ENCODE peak calls at places on chromosome 19, in six cellular contexts. B, O, W, Q, J and T are unnamed samples.
A peak's percentile ranks its signal among the peaks of the same experiment; 100 is the strongest.

GRCh38 chr19:42207767-42208259 is 9.7 kb downstream of the DEDD2 start:
- DNase-seq in B (no peak), O (no peak), W (no peak), Q (no peak), J (no peak), T (peak; percentile 80)

GRCh38 chr19:3224346-3225325 is at the start of gene CELF5:
- DNase-seq in B (peak; percentile 54), O (peak; percentile 81), W (peak; percentile 46), Q (no peak), J (no peak), T (peak; percentile 11)

GRCh38 chr19:6811906-6812305 is 39.4 kb downstream of the VAV1 start:
- DNase-seq in B (no peak), O (no peak), W (peak; percentile 67), Q (no peak), J (no peak), T (peak; percentile 75)

GRCh38 chr19:8322638-8322997 is 1.3 kb downstream of the RPS28 start:
- DNase-seq in B (no peak), O (no peak), W (no peak), Q (no peak), J (no peak), T (no peak)

GRCh38 chr19:29773141-29773540 is 38.6 kb upstream of the CCNE1 start:
- DNase-seq in B (no peak), O (no peak), W (no peak), Q (no peak), J (no peak), T (no peak)

GRCh38 chr19:47511128-47511517 is 3.7 kb downstream of the NAPA start:
- DNase-seq in B (peak; percentile 52), O (no peak), W (peak; percentile 85), Q (no peak), J (no peak), T (no peak)

GRCh38 chr19:41995959-41996797 is 2.1 kb upstream of the ATP1A3 start:
- DNase-seq in B (no peak), O (no peak), W (peak; percentile 28), Q (no peak), J (no peak), T (no peak)

GRCh38 chr19:14871619-14872230 is 14.2 kb downstream of the OR7A17 start:
- DNase-seq in B (no peak), O (no peak), W (no peak), Q (no peak), J (no peak), T (peak; percentile 50)

GRCh38 chr19:16001481-16002312 is 52.9 kb downstream of the OR10H4 start:
- DNase-seq in B (no peak), O (no peak), W (no peak), Q (no peak), J (no peak), T (peak; percentile 91)

GRCh38 chr19:3276341-3276799 is 51.9 kb downstream of the CELF5 start:
- DNase-seq in B (no peak), O (no peak), W (peak; percentile 26), Q (no peak), J (no peak), T (peak; percentile 4)

GRCh38 chr19:1864480-1865171 is 1.2 kb upstream of the KLF16 start:
- DNase-seq in B (peak; percentile 79), O (peak; percentile 79), W (peak; percentile 70), Q (peak; percentile 66), J (peak; percentile 76), T (peak; percentile 53)

GRCh38 chr19:43229315-43229714 is 23.9 kb upstream of the PSG4 start:
- DNase-seq in B (no peak), O (no peak), W (no peak), Q (no peak), J (no peak), T (no peak)
- TF ChIP-seq CTCF in B (no peak), O (no peak), W (no peak), Q (no peak), J (no peak), T (no peak)

GRCh38 chr19:52695996-52696395 is 38.8 kb downstream of the ZNF611 start:
- DNase-seq in B (no peak), O (no peak), W (no peak), Q (no peak), J (no peak), T (peak; percentile 13)

GRCh38 chr19:52703917-52704316 is 30.9 kb downstream of the ZNF611 start:
- DNase-seq in B (no peak), O (no peak), W (no peak), Q (no peak), J (no peak), T (no peak)

GRCh38 chr19:52694921-52695320 is 39.9 kb downstream of the ZNF611 start:
- DNase-seq in B (no peak), O (no peak), W (no peak), Q (no peak), J (no peak), T (no peak)

DNA sequence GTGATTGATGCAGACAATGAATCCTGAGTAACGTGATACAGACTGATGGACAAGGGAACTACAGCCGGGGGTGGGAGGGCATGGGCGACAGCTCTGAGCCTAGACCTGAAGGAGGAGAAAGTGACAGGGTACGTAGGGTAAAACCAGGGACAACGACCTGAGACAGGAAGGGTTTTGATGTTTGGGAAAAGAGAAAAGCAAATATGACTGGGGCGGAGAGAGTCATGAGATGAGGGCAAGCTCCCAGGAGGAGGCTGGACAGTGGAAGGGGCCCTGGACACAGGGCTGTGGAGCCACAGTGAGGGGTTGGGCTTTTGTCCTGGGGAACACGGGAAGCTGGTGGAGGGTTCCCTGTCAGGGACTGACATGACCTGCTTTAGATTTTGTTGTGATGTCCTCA is 34.2 kb downstream of the ZNF611 start:
- DNase-seq in B (no peak), O (no peak), W (no peak), Q (no peak), J (no peak), T (no peak)
- H3K4me3 ChIP-seq in B (no peak overlapping the region), O (no peak overlapping the region), W (no peak overlapping the region), Q (no peak overlapping the region), J (no peak overlapping the region), T (no peak overlapping the region)

DNA sequence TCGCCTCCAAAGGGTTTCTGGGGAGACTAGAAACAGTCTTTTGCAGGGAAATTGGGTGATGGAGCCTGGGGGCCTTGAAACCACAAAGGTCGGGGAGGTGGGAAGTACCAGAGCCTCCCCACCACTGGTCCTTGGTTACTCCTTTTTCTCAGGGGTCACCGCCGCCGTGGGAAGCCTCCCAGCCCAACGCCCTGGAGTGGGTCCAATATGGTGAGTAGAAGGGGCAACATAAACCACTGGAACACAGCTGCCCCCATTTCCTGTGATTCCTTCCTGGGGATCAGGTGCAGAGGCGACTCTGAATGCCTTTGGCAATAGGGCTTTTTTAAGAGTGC is 5.8 kb downstream of the PGLYRP1 start:
- DNase-seq in B (no peak), O (no peak), W (no peak), Q (no peak), J (no peak), T (no peak)
- TF ChIP-seq CTCF in B (no peak), O (no peak), W (peak; percentile 7), Q (no peak), J (no peak), T (no peak)

GRCh38 chr19:12867120-12868099 is 13.8 kb downstream of the DNASE2 start:
- DNase-seq in B (peak; percentile 43), O (peak; percentile 91), W (peak; percentile 68), Q (no peak), J (no peak), T (peak; percentile 58)
- H3K4me3 ChIP-seq in B (peak overlapping the region; percentile 46), O (peak overlapping the region; percentile 35), W (no peak overlapping the region), Q (no peak overlapping the region), J (peak overlapping the region; percentile 40), T (peak overlapping the region; percentile 50)

GRCh38 chr19:31178833-31179470 is 170.3 kb downstream of the TSHZ3 start:
- DNase-seq in B (no peak), O (no peak), W (no peak), Q (no peak), J (no peak), T (no peak)
- TF ChIP-seq CTCF in B (no peak), O (no peak), W (no peak), Q (no peak), J (no peak), T (no peak)

GRCh38 chr19:55158848-55159793 is 1.6 kb upstream of the TNNI3 start:
- DNase-seq in B (peak; percentile 45), O (peak; percentile 51), W (no peak), Q (no peak), J (peak; percentile 87), T (peak; percentile 41)

GRCh38 chr19:55160986-55161365 is 3.4 kb upstream of the TNNI3 start:
- DNase-seq in B (no peak), O (no peak), W (no peak), Q (no peak), J (no peak), T (no peak)

GRCh38 chr19:55160128-55160985 is 2.8 kb upstream of the TNNI3 start:
- DNase-seq in B (peak; percentile 84), O (peak; percentile 92), W (peak; percentile 92), Q (peak; percentile 58), J (peak; percentile 87), T (peak; percentile 87)

GRCh38 chr19:55158423-55158822 is 891 bp upstream of the TNNI3 start:
- DNase-seq in B (no peak), O (no peak), W (no peak), Q (no peak), J (no peak), T (no peak)

DNA sequence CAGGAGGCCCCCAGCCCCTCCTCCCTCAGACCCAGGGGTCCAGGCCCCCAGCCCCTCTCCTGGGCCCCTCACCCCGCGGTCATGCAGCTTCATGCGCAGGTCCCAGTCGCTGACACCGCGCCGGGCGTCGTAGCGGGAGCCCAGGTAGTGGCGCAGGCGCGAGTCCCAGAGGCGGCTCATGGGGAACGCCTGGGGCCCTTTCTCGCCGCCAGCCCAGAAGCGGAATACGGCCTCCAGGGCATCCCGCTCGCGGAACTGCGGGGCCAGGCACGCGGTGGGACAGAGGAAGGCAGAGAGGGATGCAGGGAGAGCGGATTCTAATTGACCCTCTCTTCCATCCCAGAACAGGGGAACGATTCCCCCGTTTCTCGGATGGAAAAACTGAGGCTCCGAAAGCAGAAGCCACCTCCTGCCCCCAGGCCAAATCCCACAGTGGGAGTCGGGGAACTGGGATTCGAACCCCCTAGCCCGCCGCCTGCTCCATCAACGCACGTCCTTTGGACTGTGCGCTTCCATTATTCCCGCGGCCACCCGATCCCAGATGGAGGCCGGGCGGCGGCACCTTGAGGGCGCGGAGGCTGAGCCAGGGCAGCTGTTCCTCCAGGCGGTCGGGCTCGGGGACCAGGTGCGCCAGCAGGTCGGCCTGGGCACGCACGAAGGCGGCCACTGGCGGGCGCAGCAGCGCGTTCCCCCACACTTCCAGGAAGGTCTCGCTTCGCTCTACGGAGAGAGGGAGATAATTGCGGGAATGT is 4.2 kb upstream of the TNNI3 start:
- DNase-seq in B (no peak), O (no peak), W (no peak), Q (no peak), J (no peak), T (no peak)
- H3K4me3 ChIP-seq in B (no peak overlapping the region), O (no peak overlapping the region), W (no peak overlapping the region), Q (no peak overlapping the region), J (peak overlapping the region; percentile 60), T (no peak overlapping the region)

DNA sequence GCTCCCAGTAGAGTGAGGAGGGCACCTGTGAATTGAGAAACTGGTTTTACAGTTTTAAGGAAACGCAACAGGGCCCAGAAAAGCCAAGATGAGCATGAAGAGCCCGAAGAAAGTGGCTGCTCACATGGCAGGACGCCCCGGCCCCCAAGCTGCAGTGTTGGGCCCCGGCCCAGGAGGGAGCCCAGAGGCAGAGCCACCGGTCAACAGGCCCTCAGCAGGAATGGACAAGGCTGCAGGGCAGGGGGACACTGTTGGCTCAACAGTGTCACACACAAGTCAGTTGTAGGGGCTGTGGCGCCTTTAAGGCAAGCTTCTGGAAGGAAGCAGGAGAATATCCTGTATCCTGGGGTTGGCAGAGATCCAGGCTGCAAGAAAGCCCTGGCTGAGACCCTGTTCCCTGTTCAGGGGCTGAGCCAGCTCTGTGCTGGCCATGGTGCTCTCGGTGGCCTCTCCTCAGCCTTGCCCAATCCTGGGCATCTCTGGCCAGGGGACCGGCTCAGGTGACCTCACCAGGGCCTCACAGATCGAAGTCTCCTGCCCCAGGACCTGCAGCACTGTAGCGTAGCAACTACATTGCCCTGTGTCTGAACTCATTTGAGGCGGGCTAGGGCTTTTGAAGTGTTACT is 28.0 kb downstream of the UPF1 start:
- DNase-seq in B (peak; percentile 30), O (no peak), W (no peak), Q (no peak), J (peak; percentile 78), T (no peak)
- TF ChIP-seq CTCF in B (no peak), O (no peak), W (no peak), Q (no peak), J (no peak), T (no peak)